ENCODE peak calls at places on chromosomes 13 and 19, in eight cellular contexts. A is pancreas; N is uterus; V is CD8-positive, alpha-beta memory T cell; U is Panc1; D is thoracic aorta; L is neural progenitor cell; I is left ventricle myocardium inferior. C is an unnamed sample.
A peak's percentile ranks its signal among the peaks of the same experiment; 100 is the strongest.

GRCh38 chr19:43809762-43810696 is 7.8 kb upstream of the LYPD5 start:
- DNase-seq in V (peak; percentile 31), I (no peak), D (no peak), U (peak; percentile 15), A (no peak), N (no peak), L (peak; percentile 71), C (no peak)

GRCh38 chr13:66003558-66003957 is 1226.6 kb downstream of the PCDH9 start:
- DNase-seq in A (no peak), V (no peak), I (no peak), L (no peak), N (no peak), D (no peak), U (no peak), C (no peak)

GRCh38 chr13:51025245-51025872 is 85.7 kb downstream of the C13orf42 start:
- DNase-seq in U (no peak), I (no peak), D (no peak), L (no peak), N (no peak), A (no peak), V (no peak), C (no peak)

GRCh38 chr19:45275370-45275971 is 24.4 kb downstream of the MARK4 start:
- DNase-seq in U (no peak), A (no peak), V (no peak), L (no peak), I (no peak), D (no peak), N (no peak), C (no peak)

GRCh38 chr13:42215578-42216421 is 56.2 kb upstream of the AKAP11 start:
- DNase-seq in U (no peak), N (no peak), D (no peak), V (no peak), I (no peak), A (no peak), L (peak; percentile 58), C (no peak)

GRCh38 chr13:102770435-102770834 is 3.2 kb downstream of the TEX30 start:
- DNase-seq in D (no peak), L (no peak), V (no peak), A (no peak), I (no peak), N (no peak), U (no peak), C (no peak)

GRCh38 chr19:39390460-39390758 is 497 bp downstream of the PAF1 start:
- DNase-seq in V (no peak), N (peak; percentile 78), U (no peak), A (no peak), L (no peak), I (no peak), D (no peak), C (no peak)

GRCh38 chr13:32783067-32783466 is 196.8 kb downstream of the PDS5B start:
- DNase-seq in L (no peak), A (no peak), N (no peak), I (no peak), V (no peak), D (no peak), U (no peak), C (no peak)

GRCh38 chr19:6220385-6221191 is 59.2 kb downstream of the MLLT1 start:
- DNase-seq in D (no peak), V (no peak), A (no peak), L (no peak), I (peak; percentile 53), N (peak; percentile 66), U (no peak), C (no peak)

GRCh38 chr13:106797081-106797640 is 229.2 kb upstream of the ARGLU1 start:
- DNase-seq in N (no peak), U (no peak), A (no peak), L (no peak), V (no peak), D (no peak), I (no peak), C (no peak)
- H3K27ac ChIP-seq in N (no peak overlapping the region), U (no peak overlapping the region), A (no peak overlapping the region), L (peak overlapping the region; percentile 97), V (no peak overlapping the region), D (no peak overlapping the region), I (no peak overlapping the region), C (no peak overlapping the region)

DNA sequence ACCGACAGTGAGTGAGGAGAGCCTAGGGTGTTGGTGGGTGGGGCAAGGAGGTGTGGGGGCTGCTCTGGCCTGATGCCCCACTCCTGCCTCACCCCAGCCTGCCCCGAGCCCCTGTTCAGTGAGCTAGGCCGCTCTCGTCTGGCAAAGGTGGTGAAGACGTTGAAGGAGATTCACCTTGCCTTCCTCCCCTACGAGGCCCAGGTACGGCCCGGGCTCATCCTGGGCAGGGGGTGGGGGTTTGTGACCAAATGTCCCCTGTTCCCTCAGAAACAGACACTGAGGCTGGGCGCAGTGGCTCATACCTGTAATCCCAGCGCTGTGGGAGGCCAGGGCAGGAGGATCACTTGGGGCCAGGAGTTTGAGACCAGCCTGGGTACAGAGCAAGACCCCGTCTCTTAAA is 3.9 kb downstream of the STXBP2 start:
- DNase-seq in U (no peak), N (no peak), L (no peak), V (no peak), I (no peak), D (no peak), A (no peak), C (no peak)
- H3K4me1 ChIP-seq in U (no peaks in the 10 kb centered on the region), N (no peaks in the 10 kb centered on the region), L (no peaks in the 10 kb centered on the region), V (peaks cover 25% of the 10 kb centered on the region), I (peaks cover 13% of the 10 kb centered on the region), D (no peaks in the 10 kb centered on the region), A (no peaks in the 10 kb centered on the region), C (peaks cover 7% of the 10 kb centered on the region)

GRCh38 chr19:7652061-7652641 is 15.2 kb downstream of the STXBP2 start:
- DNase-seq in U (peak; percentile 70), N (peak; percentile 74), I (peak; percentile 83), D (no peak), V (peak; percentile 83), L (peak; percentile 92), A (peak; percentile 87), C (peak; percentile 93)
- H3K27ac ChIP-seq in U (peak overlapping the region; percentile 39), N (no peak overlapping the region), I (peak overlapping the region; percentile 33), D (no peak overlapping the region), V (peak overlapping the region; percentile 39), L (no peak overlapping the region), A (peak overlapping the region; percentile 39), C (no peak overlapping the region)

DNA sequence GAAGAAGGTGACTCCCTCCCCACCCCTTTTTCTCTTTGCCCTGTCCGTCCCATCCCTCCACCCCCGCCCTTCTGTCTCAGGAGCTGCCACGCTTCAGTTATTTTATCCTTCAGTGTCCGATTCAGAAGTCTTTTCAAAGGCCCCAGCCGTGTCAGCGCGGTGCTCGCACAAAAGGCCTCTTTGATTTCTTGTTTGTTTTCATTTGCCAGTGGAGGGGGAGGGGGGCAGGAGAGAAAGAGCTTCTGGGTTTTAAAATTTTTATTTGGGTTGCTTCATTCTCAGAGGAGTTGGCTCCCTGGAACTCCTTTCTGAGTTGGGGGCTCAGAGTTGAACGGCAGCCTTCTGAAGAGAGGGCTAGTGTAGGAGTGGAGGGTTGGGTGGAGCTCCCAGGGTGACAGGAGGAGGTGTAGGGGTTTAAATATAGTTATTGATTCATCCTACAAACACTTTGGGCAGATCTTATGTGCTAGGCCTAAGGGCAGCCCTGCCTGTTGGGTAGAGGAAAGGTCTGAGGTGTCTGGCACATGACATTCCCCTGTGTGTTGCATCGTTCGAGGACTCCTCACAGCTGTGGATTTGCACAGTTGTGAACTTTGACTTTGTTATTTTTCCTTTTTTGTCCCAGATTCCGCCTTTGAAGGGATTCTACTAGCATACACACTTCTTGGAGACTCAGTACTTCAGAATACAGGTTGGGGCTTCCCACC is 36.8 kb downstream of the NFIX start:
- DNase-seq in I (no peak), U (no peak), V (no peak), D (no peak), A (no peak), L (peak; percentile 81), N (no peak), C (no peak)
- H3K4me1 ChIP-seq in I (peaks cover 98% of the 10 kb centered on the region), U (peaks cover 95% of the 10 kb centered on the region), V (no peaks in the 10 kb centered on the region), D (peaks cover 77% of the 10 kb centered on the region), A (peaks cover 34% of the 10 kb centered on the region), L (peaks cover 15% of the 10 kb centered on the region), N (peaks cover 25% of the 10 kb centered on the region), C (peaks cover 97% of the 10 kb centered on the region)

DNA sequence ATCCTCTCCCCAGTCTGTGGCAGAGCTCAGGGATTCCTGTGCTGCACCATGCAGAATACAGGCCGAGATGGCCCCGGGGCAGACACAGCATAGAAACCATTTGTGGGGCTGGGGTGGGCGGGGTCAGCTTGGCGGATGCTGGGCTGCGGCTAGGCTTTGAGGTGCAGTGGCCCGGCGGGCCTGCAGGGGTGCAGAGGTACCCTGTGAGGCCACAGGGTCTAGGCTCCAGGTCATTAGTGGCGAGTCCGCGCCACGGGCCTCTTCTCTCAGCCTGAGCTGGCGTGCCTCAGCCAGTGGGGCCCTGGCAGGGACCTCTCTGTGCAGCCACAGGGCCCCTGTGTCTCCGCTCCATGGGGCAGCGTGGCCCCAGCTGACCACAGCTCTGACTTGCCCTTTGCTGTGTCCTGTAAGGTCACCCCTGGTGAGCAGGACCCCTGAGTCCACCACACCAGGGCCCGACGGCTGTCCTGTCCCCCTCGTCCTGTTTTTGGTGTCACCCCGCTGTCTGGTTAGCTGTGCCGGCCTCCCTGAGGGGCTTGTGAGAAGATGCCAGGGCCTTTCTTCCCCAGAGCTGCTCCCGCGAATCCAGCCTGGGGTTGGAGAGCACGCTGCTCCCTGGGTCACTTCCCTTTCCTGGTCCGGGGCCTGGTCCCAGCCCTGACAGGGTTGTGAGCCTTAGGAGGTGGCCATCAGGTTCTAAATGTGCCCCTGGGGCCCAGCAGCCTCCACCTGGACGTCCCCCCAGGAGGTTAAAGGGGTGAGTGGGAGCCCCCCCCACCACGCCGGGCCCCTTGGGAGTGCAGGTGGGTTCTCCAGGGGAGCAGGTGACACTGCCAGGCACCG is 12.1 kb downstream of the KDM4B start:
- DNase-seq in D (no peak), A (no peak), N (no peak), V (no peak), I (no peak), L (peak; percentile 36), U (no peak), C (no peak)
- H3K27ac ChIP-seq in D (no peak overlapping the region), A (no peak overlapping the region), N (no peak overlapping the region), V (no peak overlapping the region), I (no peak overlapping the region), L (no peak overlapping the region), U (no peak overlapping the region), C (no peak overlapping the region)

DNA sequence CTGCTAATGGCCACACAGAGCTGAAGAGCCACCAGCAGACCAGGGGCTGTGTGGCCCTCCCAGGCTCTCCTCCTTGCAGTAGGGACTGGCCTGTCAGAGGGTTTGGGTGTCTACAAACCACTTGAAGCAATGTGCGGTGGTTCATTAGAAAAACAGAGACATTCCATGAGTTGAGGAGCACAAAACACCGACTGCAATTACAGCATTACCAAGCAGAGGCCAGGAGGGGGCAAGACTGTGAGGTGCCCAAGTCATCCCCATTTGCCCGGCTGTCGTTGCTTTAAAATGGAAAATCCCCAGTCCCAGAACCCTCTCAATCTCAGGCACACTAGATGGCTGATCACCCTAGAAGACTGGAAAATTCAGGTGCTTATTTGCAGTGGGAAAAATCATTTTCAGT is 15.0 kb downstream of the TMTC4 start:
- DNase-seq in A (no peak), I (no peak), U (no peak), L (no peak), N (no peak), D (no peak), V (no peak), C (no peak)
- H3K4me1 ChIP-seq in A (no peaks in the 10 kb centered on the region), I (no peaks in the 10 kb centered on the region), U (no peaks in the 10 kb centered on the region), L (no peaks in the 10 kb centered on the region), N (no peaks in the 10 kb centered on the region), D (no peaks in the 10 kb centered on the region), V (peaks cover 16% of the 10 kb centered on the region), C (no peaks in the 10 kb centered on the region)

GRCh38 chr19:13025819-13026477 is 30.7 kb downstream of the NFIX start:
- DNase-seq in N (no peak), V (no peak), U (no peak), D (no peak), I (no peak), L (no peak), A (no peak), C (no peak)
- H3K27ac ChIP-seq in N (peak overlapping the region; percentile 95), V (no peak overlapping the region), U (peak overlapping the region; percentile 99), D (peak overlapping the region; percentile 99), I (peak overlapping the region; percentile 94), L (no peak overlapping the region), A (peak overlapping the region; percentile 39), C (peak overlapping the region; percentile 80)

C was measured in upper lobe of right lung.